ENCODE peak calls at places on chromosome 5, in seven cellular contexts. One of them, this sample, is unnamed. For H3K4me1, the result is how much of the 10 kb centered on the place peaks cover.

GRCh38 chr5:100647461-100648230 is 112.5 kb downstream of the FAM174A start:
- DNase-seq in foreskin keratinocyte: no peak
- DNase-seq in right lobe of liver: peak
- DNase-seq in OCI-LY7: no peak
- DNase-seq in stomach: peak
- DNase-seq in esophagus squamous epithelium: no peak
- DNase-seq in A549: peak
- DNase-seq in this sample: peak

GRCh38 chr5:106894964-106895363 is 775.8 kb downstream of the EFNA5 start:
- DNase-seq in stomach: no peak
- DNase-seq in OCI-LY7: no peak
- DNase-seq in foreskin keratinocyte: no peak
- DNase-seq in esophagus squamous epithelium: no peak
- DNase-seq in right lobe of liver: no peak
- DNase-seq in A549: no peak
- DNase-seq in this sample: no peak

GRCh38 chr5:73957397-73958001 is 331.5 kb downstream of the ARHGEF28 start:
- DNase-seq in foreskin keratinocyte: peak
- DNase-seq in A549: no peak
- DNase-seq in OCI-LY7: no peak
- DNase-seq in esophagus squamous epithelium: no peak
- DNase-seq in stomach: no peak
- DNase-seq in right lobe of liver: no peak
- DNase-seq in this sample: no peak

GRCh38 chr5:113255579-113256210 is 179.1 kb downstream of the TSSK1B start:
- DNase-seq in stomach: no peak
- DNase-seq in A549: no peak
- DNase-seq in right lobe of liver: no peak
- DNase-seq in foreskin keratinocyte: no peak
- DNase-seq in esophagus squamous epithelium: no peak
- DNase-seq in OCI-LY7: no peak
- DNase-seq in this sample: no peak

GRCh38 chr5:136132087-136132486 is 558 bp upstream of the SMAD5 start:
- DNase-seq in stomach: no peak
- DNase-seq in esophagus squamous epithelium: no peak
- DNase-seq in OCI-LY7: peak
- DNase-seq in foreskin keratinocyte: no peak
- DNase-seq in A549: peak
- DNase-seq in right lobe of liver: no peak
- DNase-seq in this sample: no peak

GRCh38 chr5:138725153-138725884 is 27.9 kb upstream of the CTNNA1 start:
- DNase-seq in A549: peak
- DNase-seq in right lobe of liver: no peak
- DNase-seq in foreskin keratinocyte: peak
- DNase-seq in esophagus squamous epithelium: no peak
- DNase-seq in OCI-LY7: peak
- DNase-seq in stomach: peak
- DNase-seq in this sample: peak

GRCh38 chr5:124825250-124825982 is 79.0 kb upstream of the ZNF608 start:
- DNase-seq in right lobe of liver: no peak
- DNase-seq in OCI-LY7: peak
- DNase-seq in stomach: no peak
- DNase-seq in foreskin keratinocyte: no peak
- DNase-seq in esophagus squamous epithelium: no peak
- DNase-seq in A549: no peak
- DNase-seq in this sample: no peak

GRCh38 chr5:80128129-80128528 is 93.0 kb downstream of the THBS4 start:
- DNase-seq in right lobe of liver: no peak
- DNase-seq in foreskin keratinocyte: no peak
- DNase-seq in stomach: no peak
- DNase-seq in A549: no peak
- DNase-seq in esophagus squamous epithelium: no peak
- DNase-seq in OCI-LY7: no peak
- DNase-seq in this sample: no peak

GRCh38 chr5:24633705-24634325 is 11.0 kb downstream of the CDH10 start:
- DNase-seq in OCI-LY7: peak
- DNase-seq in foreskin keratinocyte: no peak
- DNase-seq in stomach: no peak
- DNase-seq in esophagus squamous epithelium: no peak
- DNase-seq in right lobe of liver: no peak
- DNase-seq in A549: peak
- DNase-seq in this sample: no peak

GRCh38 chr5:73917433-73917832 is 291.4 kb downstream of the ARHGEF28 start:
- DNase-seq in A549: no peak
- DNase-seq in stomach: peak
- DNase-seq in right lobe of liver: peak
- DNase-seq in OCI-LY7: no peak
- DNase-seq in esophagus squamous epithelium: no peak
- DNase-seq in foreskin keratinocyte: no peak
- DNase-seq in this sample: peak

GRCh38 chr5:34022131-34022705 is 14.4 kb upstream of the AMACR start:
- DNase-seq in right lobe of liver: no peak
- DNase-seq in OCI-LY7: no peak
- DNase-seq in A549: no peak
- DNase-seq in foreskin keratinocyte: no peak
- DNase-seq in esophagus squamous epithelium: no peak
- DNase-seq in stomach: no peak
- DNase-seq in this sample: no peak

GRCh38 chr5:16736158-16736994 is 119.6 kb upstream of the RETREG1 start:
- DNase-seq in right lobe of liver: no peak
- DNase-seq in A549: no peak
- DNase-seq in esophagus squamous epithelium: no peak
- DNase-seq in stomach: peak
- DNase-seq in foreskin keratinocyte: peak
- DNase-seq in OCI-LY7: no peak
- DNase-seq in this sample: peak

GRCh38 chr5:123350744-123351143 is 72.5 kb downstream of the CEP120 start:
- DNase-seq in OCI-LY7: no peak
- DNase-seq in right lobe of liver: no peak
- DNase-seq in esophagus squamous epithelium: no peak
- DNase-seq in foreskin keratinocyte: no peak
- DNase-seq in A549: no peak
- DNase-seq in stomach: no peak
- DNase-seq in this sample: no peak

GRCh38 chr5:94397508-94397907 is 220.9 kb downstream of the KIAA0825 start:
- DNase-seq in esophagus squamous epithelium: no peak
- DNase-seq in A549: no peak
- DNase-seq in foreskin keratinocyte: no peak
- DNase-seq in right lobe of liver: no peak
- DNase-seq in stomach: no peak
- DNase-seq in OCI-LY7: peak
- DNase-seq in this sample: no peak

GRCh38 chr5:67957374-67957773 is 258.2 kb upstream of the PIK3R1 start:
- DNase-seq in esophagus squamous epithelium: no peak
- DNase-seq in A549: no peak
- DNase-seq in foreskin keratinocyte: no peak
- DNase-seq in OCI-LY7: no peak
- DNase-seq in stomach: no peak
- DNase-seq in right lobe of liver: no peak
- DNase-seq in this sample: no peak

GRCh38 chr5:172607213-172607793 is 33.8 kb upstream of the NEURL1B start:
- DNase-seq in right lobe of liver: no peak
- DNase-seq in stomach: no peak
- DNase-seq in foreskin keratinocyte: no peak
- DNase-seq in A549: no peak
- DNase-seq in OCI-LY7: no peak
- DNase-seq in esophagus squamous epithelium: no peak
- DNase-seq in this sample: no peak

GRCh38 chr5:54520940-54521339 is 3.4 kb downstream of the SNX18 start:
- DNase-seq in A549: no peak
- DNase-seq in stomach: no peak
- DNase-seq in esophagus squamous epithelium: no peak
- DNase-seq in right lobe of liver: no peak
- DNase-seq in foreskin keratinocyte: no peak
- DNase-seq in OCI-LY7: no peak
- DNase-seq in this sample: no peak

GRCh38 chr5:42813533-42813932 is 1.8 kb upstream of the SELENOP start:
- DNase-seq in A549: no peak
- DNase-seq in foreskin keratinocyte: no peak
- DNase-seq in esophagus squamous epithelium: no peak
- DNase-seq in right lobe of liver: peak
- DNase-seq in stomach: no peak
- DNase-seq in OCI-LY7: no peak
- DNase-seq in this sample: peak

GRCh38 chr5:139758510-139759036 is 37.0 kb upstream of the PSD2 start:
- DNase-seq in A549: no peak
- DNase-seq in esophagus squamous epithelium: no peak
- DNase-seq in stomach: no peak
- DNase-seq in OCI-LY7: no peak
- DNase-seq in foreskin keratinocyte: no peak
- DNase-seq in right lobe of liver: no peak
- DNase-seq in this sample: no peak

GRCh38 chr5:157944938-157945337 is 86.0 kb upstream of the CLINT1 start:
- DNase-seq in esophagus squamous epithelium: no peak
- DNase-seq in stomach: no peak
- DNase-seq in OCI-LY7: no peak
- DNase-seq in foreskin keratinocyte: no peak
- DNase-seq in right lobe of liver: no peak
- DNase-seq in A549: no peak
- DNase-seq in this sample: no peak

GRCh38 chr5:136249678-136250266 is 56.8 kb upstream of the SMIM32 start:
- DNase-seq in right lobe of liver: peak
- DNase-seq in foreskin keratinocyte: peak
- DNase-seq in esophagus squamous epithelium: no peak
- DNase-seq in A549: peak
- DNase-seq in OCI-LY7: peak
- DNase-seq in stomach: peak
- DNase-seq in this sample: peak

DNA sequence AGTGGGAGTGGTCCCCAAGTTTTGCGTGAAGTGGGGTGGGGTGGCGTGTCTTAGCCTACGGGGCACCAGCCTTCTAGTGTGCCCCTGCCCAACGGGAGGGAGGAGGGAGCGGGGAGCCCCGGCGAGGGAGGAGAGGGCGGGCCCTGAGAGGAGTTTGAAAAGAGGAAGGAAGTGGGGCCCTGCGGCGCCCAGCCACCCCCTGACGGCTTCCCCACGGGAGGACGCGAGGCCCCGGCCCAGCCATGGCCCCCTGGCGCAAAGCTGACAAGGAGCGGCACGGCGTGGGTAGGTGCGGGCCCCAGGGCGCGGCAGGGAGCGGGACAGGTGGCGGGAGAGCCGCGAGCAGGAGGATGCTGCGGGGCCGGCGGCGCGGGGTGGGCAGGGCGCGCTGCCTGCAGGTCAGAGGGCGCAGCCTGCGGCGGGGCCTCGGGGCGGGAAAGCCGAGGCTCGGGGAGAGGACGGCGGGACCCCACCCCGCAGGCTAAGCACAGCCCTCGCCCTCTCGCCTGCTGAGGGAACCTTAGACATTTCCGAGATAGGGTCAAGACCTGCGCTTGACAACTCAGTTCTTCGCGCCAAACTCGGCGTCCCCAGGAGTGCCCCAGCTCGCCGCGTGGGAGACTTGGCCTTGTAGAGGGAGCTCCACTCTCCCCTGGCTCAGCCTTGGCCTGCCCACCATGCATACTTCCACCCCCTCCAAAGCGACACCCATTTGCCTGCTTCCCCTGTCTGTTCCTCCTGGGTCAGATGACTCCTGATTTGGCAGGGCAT is at the start of gene DOCK2:
- DNase-seq in OCI-LY7: peak
- DNase-seq in A549: no peak
- DNase-seq in stomach: peak
- DNase-seq in foreskin keratinocyte: no peak
- DNase-seq in esophagus squamous epithelium: peak
- DNase-seq in right lobe of liver: peak
- DNase-seq in this sample: no peak
- H3K4me1 ChIP-seq in OCI-LY7: under half
- H3K4me1 ChIP-seq in A549: under half
- H3K4me1 ChIP-seq in stomach: under half
- H3K4me1 ChIP-seq in foreskin keratinocyte: under half
- H3K4me1 ChIP-seq in esophagus squamous epithelium: under half
- H3K4me1 ChIP-seq in right lobe of liver: under half
- H3K4me1 ChIP-seq in this sample: under half

DNA sequence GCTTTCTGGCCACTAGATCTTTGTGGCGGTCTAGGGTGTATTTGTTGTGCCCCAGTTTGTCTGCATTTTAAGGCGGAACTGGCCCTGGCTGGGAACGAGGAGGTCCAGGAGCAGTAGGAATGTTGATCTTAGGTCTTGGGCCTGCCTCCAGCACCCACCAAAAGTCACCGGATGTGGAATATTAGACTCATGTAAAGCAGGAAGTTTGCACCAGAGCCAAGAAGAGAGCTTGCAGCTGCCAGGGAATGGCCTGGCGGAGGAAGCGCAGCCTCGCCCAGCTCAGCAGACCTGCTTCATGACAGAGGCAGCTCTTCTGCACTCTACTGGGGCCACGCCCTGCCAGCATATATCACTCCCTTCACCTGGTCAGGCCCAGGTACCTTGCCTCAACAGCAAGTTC is 3.3 kb downstream of the GPX3 start:
- DNase-seq in esophagus squamous epithelium: no peak
- DNase-seq in stomach: peak
- DNase-seq in OCI-LY7: no peak
- DNase-seq in foreskin keratinocyte: peak
- DNase-seq in A549: no peak
- DNase-seq in right lobe of liver: peak
- DNase-seq in this sample: no peak
- H3K4me1 ChIP-seq in esophagus squamous epithelium: half or more
- H3K4me1 ChIP-seq in stomach: half or more
- H3K4me1 ChIP-seq in OCI-LY7: under half
- H3K4me1 ChIP-seq in foreskin keratinocyte: under half
- H3K4me1 ChIP-seq in A549: under half
- H3K4me1 ChIP-seq in right lobe of liver: under half
- H3K4me1 ChIP-seq in this sample: under half

DNA sequence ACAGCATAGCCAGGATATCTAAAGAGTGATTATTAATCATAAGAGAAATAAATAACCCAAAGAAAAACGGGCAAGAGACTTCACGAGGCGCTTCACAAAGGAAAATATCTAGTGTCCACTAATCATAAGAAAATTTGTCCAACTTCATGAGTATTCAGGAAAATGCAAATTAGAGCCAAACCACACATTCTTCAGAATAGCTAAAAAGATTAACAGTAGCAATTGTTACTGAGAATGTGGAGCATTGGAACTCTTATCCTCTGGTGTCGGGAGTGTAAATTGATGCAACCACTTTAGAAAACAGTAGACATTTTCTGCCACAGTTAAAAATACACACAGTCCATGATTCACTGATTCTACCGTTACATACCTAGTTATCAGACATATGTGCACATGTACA is 145.7 kb downstream of the CWC27 start:
- DNase-seq in stomach: no peak
- DNase-seq in esophagus squamous epithelium: no peak
- DNase-seq in A549: no peak
- DNase-seq in OCI-LY7: no peak
- DNase-seq in foreskin keratinocyte: no peak
- DNase-seq in right lobe of liver: no peak
- DNase-seq in this sample: no peak
- H3K4me1 ChIP-seq in stomach: under half
- H3K4me1 ChIP-seq in esophagus squamous epithelium: under half
- H3K4me1 ChIP-seq in A549: under half
- H3K4me1 ChIP-seq in OCI-LY7: under half
- H3K4me1 ChIP-seq in foreskin keratinocyte: under half
- H3K4me1 ChIP-seq in right lobe of liver: under half
- H3K4me1 ChIP-seq in this sample: under half

DNA sequence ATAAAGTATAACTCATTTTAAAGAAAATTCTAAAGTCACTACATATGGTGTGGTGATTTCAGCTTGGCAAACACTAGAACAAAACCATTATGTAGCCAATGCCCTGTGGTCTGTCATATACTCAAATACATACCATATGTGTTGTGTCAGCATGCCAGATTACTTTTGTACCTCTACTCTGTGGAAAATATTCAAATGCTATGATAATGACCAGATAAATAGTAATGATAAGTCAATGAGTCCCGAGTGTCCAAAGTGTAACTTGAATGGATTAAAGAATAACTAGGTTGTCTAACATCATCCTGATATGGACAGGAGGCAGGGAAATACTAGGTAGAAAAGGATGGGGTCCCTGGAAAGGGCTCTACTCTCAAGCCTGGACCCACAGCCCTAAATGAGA is 58.0 kb upstream of the IL6ST start:
- DNase-seq in right lobe of liver: no peak
- DNase-seq in OCI-LY7: no peak
- DNase-seq in A549: no peak
- DNase-seq in foreskin keratinocyte: no peak
- DNase-seq in stomach: no peak
- DNase-seq in esophagus squamous epithelium: no peak
- DNase-seq in this sample: no peak
- H3K4me1 ChIP-seq in right lobe of liver: under half
- H3K4me1 ChIP-seq in OCI-LY7: under half
- H3K4me1 ChIP-seq in A549: under half
- H3K4me1 ChIP-seq in foreskin keratinocyte: under half
- H3K4me1 ChIP-seq in stomach: under half
- H3K4me1 ChIP-seq in esophagus squamous epithelium: under half
- H3K4me1 ChIP-seq in this sample: under half